ENCODE peak calls at places on chromosomes 1 and 21, in seven cellular contexts. J, V, A, I, U, Z and W are unnamed samples.
A peak's percentile ranks its signal among the peaks of the same experiment; 100 is the strongest.

GRCh38 chr1:111202707-111203623 is 2.5 kb upstream of the DENND2D start:
- DNase-seq in J (no peak), V (no peak), A (no peak), I (no peak), U (peak; percentile 81), Z (no peak), W (no peak)

GRCh38 chr1:33429846-33430750 is 797 bp downstream of the PHC2 start:
- DNase-seq in J (no peak), V (peak; percentile 20), A (peak; percentile 36), I (no peak), U (peak; percentile 10), Z (no peak), W (no peak)

GRCh38 chr1:8473892-8474300 is 156.0 kb downstream of the SLC45A1 start:
- DNase-seq in J (no peak), V (no peak), A (no peak), I (no peak), U (no peak), Z (no peak), W (no peak)

GRCh38 chr1:1858382-1859086 is 32.4 kb downstream of the GNB1 start:
- DNase-seq in J (peak; percentile 81), V (peak; percentile 18), A (peak; percentile 92), I (peak; percentile 55), U (peak; percentile 87), Z (no peak), W (no peak)

GRCh38 chr1:23679815-23680214 is 11.8 kb upstream of the RPL11 start:
- DNase-seq in J (no peak), V (no peak), A (no peak), I (no peak), U (no peak), Z (no peak), W (no peak)

GRCh38 chr1:11198851-11199628 is 9.9 kb downstream of the ANGPTL7 start:
- DNase-seq in J (no peak), V (no peak), A (no peak), I (no peak), U (peak; percentile 64), Z (no peak), W (no peak)

GRCh38 chr1:22327411-22327810 is 124.2 kb upstream of the ZBTB40 start:
- DNase-seq in J (no peak), V (no peak), A (no peak), I (peak; percentile 8), U (no peak), Z (no peak), W (no peak)

GRCh38 chr1:41980872-41981653 is 62.3 kb upstream of the HIVEP3 start:
- DNase-seq in J (no peak), V (no peak), A (no peak), I (no peak), U (peak; percentile 7), Z (no peak), W (no peak)

GRCh38 chr21:25350056-25350455 is 257.2 kb downstream of the MRPL39 start:
- DNase-seq in J (peak; percentile 60), V (no peak), A (no peak), I (peak; percentile 41), U (peak; percentile 50), Z (no peak), W (no peak)

GRCh38 chr1:246510147-246511030 is 3.3 kb upstream of the SMYD3 start:
- DNase-seq in J (no peak), V (no peak), A (no peak), I (no peak), U (no peak), Z (no peak), W (no peak)

GRCh38 chr1:231702804-231703203 is 76.2 kb downstream of the DISC1 start:
- DNase-seq in J (peak; percentile 65), V (no peak), A (peak; percentile 62), I (no peak), U (peak; percentile 81), Z (no peak), W (peak; percentile 97)

GRCh38 chr1:160346953-160347352 is 3.8 kb downstream of the NCSTN start:
- DNase-seq in J (no peak), V (no peak), A (no peak), I (no peak), U (no peak), Z (no peak), W (peak; percentile 6)

GRCh38 chr1:164914208-164914607 is 355.2 kb downstream of the PBX1 start:
- DNase-seq in J (peak; percentile 57), V (no peak), A (peak; percentile 34), I (no peak), U (peak; percentile 28), Z (no peak), W (peak; percentile 6)

GRCh38 chr1:89499320-89499719 is 25.3 kb upstream of the LRRC8B start:
- DNase-seq in J (no peak), V (no peak), A (no peak), I (no peak), U (no peak), Z (no peak), W (no peak)

DNA sequence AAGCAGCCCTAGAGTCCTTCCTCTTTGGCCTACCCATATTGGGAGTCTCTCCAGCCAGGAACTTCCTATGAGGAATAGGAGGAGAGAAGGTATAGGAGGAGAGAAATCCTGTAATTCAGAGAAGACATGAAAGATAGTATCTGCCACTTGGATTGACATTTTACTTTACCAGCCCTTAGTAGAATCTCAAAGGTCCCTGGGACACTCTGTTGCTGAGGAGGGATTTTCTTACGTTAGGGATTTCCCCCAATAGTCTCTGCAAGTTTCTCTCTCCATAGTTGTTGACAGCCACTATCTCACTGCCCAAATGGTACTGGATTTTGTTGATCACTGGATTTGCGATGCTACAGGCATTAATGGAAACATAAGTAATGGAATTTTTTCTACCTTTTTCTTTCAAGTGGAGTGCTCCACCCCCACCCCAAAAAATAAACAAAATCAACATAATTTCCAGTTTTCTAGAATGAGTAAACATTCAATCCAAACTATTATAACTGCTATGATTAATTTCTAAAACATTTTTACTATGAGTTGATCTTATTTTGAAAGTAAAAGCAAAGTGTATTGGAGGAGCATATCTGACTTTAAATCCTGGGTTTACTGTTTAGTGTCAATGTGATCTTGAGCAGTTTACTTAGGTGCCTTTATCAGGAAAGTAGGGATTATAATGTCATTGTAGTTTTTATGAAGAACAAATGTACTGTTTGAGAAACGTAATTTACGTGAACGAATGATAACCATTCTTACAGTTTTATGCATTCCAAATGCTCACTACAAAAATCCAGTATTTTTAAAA is 93.3 kb upstream of the TNFSF4 start:
- DNase-seq in J (no peak), V (no peak), A (no peak), I (no peak), U (no peak), Z (no peak), W (no peak)
- H3K4me1 ChIP-seq in J (no peaks in the 10 kb centered on the region), V (no peaks in the 10 kb centered on the region), A (no peaks in the 10 kb centered on the region), I (no peaks in the 10 kb centered on the region), U (no peaks in the 10 kb centered on the region), Z (no peaks in the 10 kb centered on the region), W (no peaks in the 10 kb centered on the region)

GRCh38 chr21:21175798-21176334 is 177.7 kb downstream of the NCAM2 start:
- DNase-seq in J (no peak), V (no peak), A (no peak), I (no peak), U (no peak), Z (no peak), W (no peak)
- H2BK120ac ChIP-seq in J (peak overlapping the region; percentile 17), V (no peak overlapping the region), A (no peak overlapping the region), I (no peak overlapping the region), U (no peak overlapping the region), Z (no peak overlapping the region), W (no peak overlapping the region)

DNA sequence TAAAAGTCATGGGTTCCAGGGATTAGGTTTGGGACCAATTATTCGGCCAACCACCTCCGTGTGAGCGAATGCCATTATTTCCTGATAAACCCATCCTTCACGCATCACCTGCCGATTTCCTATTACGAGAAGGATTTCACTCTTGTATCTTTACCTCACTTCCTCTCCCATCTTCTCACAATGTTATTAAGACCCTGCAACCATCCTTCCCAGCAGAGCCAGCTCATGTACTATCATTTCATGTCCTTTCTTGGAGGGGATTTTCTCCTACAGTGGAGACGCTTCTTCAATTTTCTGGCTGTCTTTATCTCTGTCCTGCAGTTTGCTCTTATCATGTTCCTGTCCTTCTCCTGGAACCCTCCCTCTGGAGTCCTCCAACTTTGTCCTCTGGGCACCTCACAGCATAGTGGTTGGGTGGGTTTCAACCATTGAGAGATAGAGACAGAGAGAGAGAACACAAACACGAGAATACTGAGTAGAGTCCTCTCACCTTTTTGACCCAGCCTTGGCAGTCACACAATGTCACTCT is 192.2 kb downstream of the DYRK1A start:
- DNase-seq in J (no peak), V (no peak), A (no peak), I (no peak), U (no peak), Z (no peak), W (no peak)
- H3K4me1 ChIP-seq in J (peaks cover 3% of the 10 kb centered on the region), V (no peaks in the 10 kb centered on the region), A (peaks cover 11% of the 10 kb centered on the region), I (no peaks in the 10 kb centered on the region), U (peaks cover 2% of the 10 kb centered on the region), Z (no peaks in the 10 kb centered on the region), W (peaks cover 3% of the 10 kb centered on the region)

DNA sequence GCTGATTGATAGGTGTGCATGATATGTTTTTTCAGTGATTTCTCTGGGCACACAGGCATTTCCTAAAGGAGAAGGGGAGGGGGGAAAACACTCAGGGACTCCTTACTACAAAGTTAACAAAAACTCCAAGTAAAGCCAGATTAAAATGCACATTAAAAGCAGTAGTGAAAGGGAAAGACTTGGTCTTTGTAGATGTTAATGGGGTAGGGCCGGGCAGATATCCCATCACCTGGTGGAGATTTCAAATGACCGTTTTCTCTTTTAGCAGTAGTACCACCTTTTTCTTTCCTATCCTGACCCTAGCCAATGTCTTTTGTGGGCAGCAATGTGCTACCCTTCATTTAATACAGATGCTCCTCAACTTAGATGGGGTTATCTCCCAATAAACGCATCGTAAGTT is 32.5 kb downstream of the RTCA start:
- DNase-seq in J (no peak), V (no peak), A (no peak), I (no peak), U (no peak), Z (no peak), W (no peak)
- H2BK120ac ChIP-seq in J (no peak overlapping the region), V (no peak overlapping the region), A (no peak overlapping the region), I (no peak overlapping the region), U (no peak overlapping the region), Z (no peak overlapping the region), W (no peak overlapping the region)

GRCh38 chr21:34811368-34811767 is 142.6 kb downstream of the CLIC6 start:
- DNase-seq in J (no peak), V (no peak), A (no peak), I (no peak), U (no peak), Z (no peak), W (peak; percentile 41)
- H3K4me1 ChIP-seq in J (peaks cover 75% of the 10 kb centered on the region), V (no peaks in the 10 kb centered on the region), A (peaks cover 35% of the 10 kb centered on the region), I (no peaks in the 10 kb centered on the region), U (no peaks in the 10 kb centered on the region), Z (no peaks in the 10 kb centered on the region), W (peaks cover 65% of the 10 kb centered on the region)